ENCODE peak calls at places on chromosomes 12 and 14, in five cellular contexts. One of them, this sample, is unnamed.
A peak's percentile ranks its signal among the peaks of the same experiment; 100 is the strongest.

GRCh38 chr12:28191018-28191595 is 851 bp downstream of the CCDC91 start:
- DNase-seq in esophagus squamous epithelium: no peak
- DNase-seq in neural progenitor cell: no peak
- DNase-seq in right atrium auricular region: peak; percentile 73
- DNase-seq in astrocyte: peak; percentile 61
- DNase-seq in this sample: peak; percentile 40

GRCh38 chr12:54502485-54502884 is 4.9 kb downstream of the NCKAP1L start:
- DNase-seq in astrocyte: no peak
- DNase-seq in esophagus squamous epithelium: no peak
- DNase-seq in neural progenitor cell: no peak
- DNase-seq in right atrium auricular region: no peak
- DNase-seq in this sample: peak; percentile 77

GRCh38 chr14:68552597-68552996 is 240.3 kb downstream of the ZFP36L1 start:
- DNase-seq in right atrium auricular region: no peak
- DNase-seq in astrocyte: peak; percentile 46
- DNase-seq in neural progenitor cell: no peak
- DNase-seq in esophagus squamous epithelium: no peak
- DNase-seq in this sample: peak; percentile 63

GRCh38 chr14:50047274-50047676 is 69.1 kb downstream of the VCPKMT start:
- DNase-seq in astrocyte: no peak
- DNase-seq in esophagus squamous epithelium: no peak
- DNase-seq in neural progenitor cell: no peak
- DNase-seq in right atrium auricular region: no peak
- DNase-seq in this sample: no peak

GRCh38 chr12:52005903-52006703 is 643 bp upstream of the TAMALIN start:
- DNase-seq in esophagus squamous epithelium: no peak
- DNase-seq in neural progenitor cell: peak; percentile 58
- DNase-seq in right atrium auricular region: peak; percentile 85
- DNase-seq in astrocyte: no peak
- DNase-seq in this sample: no peak

GRCh38 chr12:75727577-75727976 is 216.2 kb upstream of the KRR1 start:
- DNase-seq in astrocyte: no peak
- DNase-seq in right atrium auricular region: no peak
- DNase-seq in neural progenitor cell: peak; percentile 59
- DNase-seq in esophagus squamous epithelium: no peak
- DNase-seq in this sample: peak; percentile 21

GRCh38 chr14:101600891-101601602 is 39.8 kb downstream of the DIO3 start:
- DNase-seq in neural progenitor cell: no peak
- DNase-seq in right atrium auricular region: peak; percentile 36
- DNase-seq in astrocyte: no peak
- DNase-seq in esophagus squamous epithelium: no peak
- DNase-seq in this sample: no peak

GRCh38 chr12:56932146-56932545 is 2.1 kb downstream of the SDR9C7 start:
- DNase-seq in astrocyte: no peak
- DNase-seq in esophagus squamous epithelium: no peak
- DNase-seq in neural progenitor cell: no peak
- DNase-seq in right atrium auricular region: no peak
- DNase-seq in this sample: no peak

GRCh38 chr12:91511795-91512420 is 329.3 kb upstream of the DCN start:
- DNase-seq in esophagus squamous epithelium: no peak
- DNase-seq in neural progenitor cell: peak; percentile 11
- DNase-seq in right atrium auricular region: no peak
- DNase-seq in astrocyte: no peak
- DNase-seq in this sample: no peak

GRCh38 chr14:29240046-29240445 is 473.5 kb downstream of the FOXG1 start:
- DNase-seq in neural progenitor cell: no peak
- DNase-seq in right atrium auricular region: no peak
- DNase-seq in astrocyte: peak; percentile 90
- DNase-seq in esophagus squamous epithelium: no peak
- DNase-seq in this sample: peak; percentile 86

GRCh38 chr12:122184522-122184921 is 1.6 kb downstream of the LRRC43 start:
- DNase-seq in neural progenitor cell: no peak
- DNase-seq in astrocyte: no peak
- DNase-seq in esophagus squamous epithelium: no peak
- DNase-seq in right atrium auricular region: no peak
- DNase-seq in this sample: no peak

GRCh38 chr14:85195872-85196477 is 334.0 kb upstream of the FLRT2 start:
- DNase-seq in astrocyte: no peak
- DNase-seq in neural progenitor cell: peak; percentile 7
- DNase-seq in right atrium auricular region: no peak
- DNase-seq in esophagus squamous epithelium: no peak
- DNase-seq in this sample: peak; percentile 28

GRCh38 chr14:100107236-100107635 is 42.0 kb downstream of the EVL start:
- DNase-seq in neural progenitor cell: no peak
- DNase-seq in astrocyte: no peak
- DNase-seq in esophagus squamous epithelium: no peak
- DNase-seq in right atrium auricular region: no peak
- DNase-seq in this sample: no peak

GRCh38 chr12:32896438-32897275 is at the start of gene PKP2:
- DNase-seq in neural progenitor cell: peak; percentile 90
- DNase-seq in esophagus squamous epithelium: no peak
- DNase-seq in right atrium auricular region: no peak
- DNase-seq in astrocyte: no peak
- DNase-seq in this sample: peak; percentile 49

GRCh38 chr12:53596920-53597363 is 29.2 kb downstream of the ATF7 start:
- DNase-seq in astrocyte: peak; percentile 67
- DNase-seq in neural progenitor cell: peak; percentile 28
- DNase-seq in esophagus squamous epithelium: no peak
- DNase-seq in right atrium auricular region: no peak
- DNase-seq in this sample: no peak

GRCh38 chr14:86087377-86087776 is 557.4 kb downstream of the FLRT2 start:
- DNase-seq in esophagus squamous epithelium: no peak
- DNase-seq in right atrium auricular region: no peak
- DNase-seq in astrocyte: no peak
- DNase-seq in neural progenitor cell: no peak
- DNase-seq in this sample: peak; percentile 5

GRCh38 chr12:68119724-68120211 is 39.8 kb downstream of the IFNG start:
- DNase-seq in astrocyte: peak; percentile 2
- DNase-seq in right atrium auricular region: no peak
- DNase-seq in neural progenitor cell: no peak
- DNase-seq in esophagus squamous epithelium: no peak
- DNase-seq in this sample: no peak

GRCh38 chr12:97404549-97404948 is 58.1 kb upstream of the RMST start:
- DNase-seq in neural progenitor cell: peak; percentile 78
- DNase-seq in astrocyte: peak; percentile 21
- DNase-seq in right atrium auricular region: no peak
- DNase-seq in esophagus squamous epithelium: no peak
- DNase-seq in this sample: peak; percentile 49

GRCh38 chr12:92614502-92614901 is 88.3 kb upstream of the PLEKHG7 start:
- DNase-seq in right atrium auricular region: no peak
- DNase-seq in astrocyte: no peak
- DNase-seq in esophagus squamous epithelium: no peak
- DNase-seq in neural progenitor cell: no peak
- DNase-seq in this sample: no peak

GRCh38 chr12:88298761-88299242 is 156.7 kb downstream of the TMTC3 start:
- DNase-seq in right atrium auricular region: no peak
- DNase-seq in esophagus squamous epithelium: no peak
- DNase-seq in astrocyte: peak; percentile 99
- DNase-seq in neural progenitor cell: no peak
- DNase-seq in this sample: peak; percentile 66

GRCh38 chr12:31536672-31537071 is 54.3 kb downstream of the DENND5B start:
- DNase-seq in right atrium auricular region: no peak
- DNase-seq in neural progenitor cell: no peak
- DNase-seq in esophagus squamous epithelium: no peak
- DNase-seq in astrocyte: no peak
- DNase-seq in this sample: no peak

GRCh38 chr14:100762089-100762515 is 35.4 kb downstream of the DLK1 start:
- DNase-seq in right atrium auricular region: no peak
- DNase-seq in esophagus squamous epithelium: no peak
- DNase-seq in astrocyte: peak; percentile 19
- DNase-seq in neural progenitor cell: no peak
- DNase-seq in this sample: peak; percentile 23

GRCh38 chr12:728781-729180 is 23.6 kb upstream of the WNK1 start:
- DNase-seq in esophagus squamous epithelium: no peak
- DNase-seq in neural progenitor cell: no peak
- DNase-seq in right atrium auricular region: no peak
- DNase-seq in astrocyte: no peak
- DNase-seq in this sample: no peak

GRCh38 chr12:108338915-108339657 is at the start of gene CMKLR1:
- DNase-seq in neural progenitor cell: peak; percentile 22
- DNase-seq in astrocyte: no peak
- DNase-seq in right atrium auricular region: peak; percentile 80
- DNase-seq in esophagus squamous epithelium: no peak
- DNase-seq in this sample: peak; percentile 28

GRCh38 chr12:28257411-28257810 is 67.2 kb downstream of the CCDC91 start:
- DNase-seq in neural progenitor cell: no peak
- DNase-seq in astrocyte: no peak
- DNase-seq in esophagus squamous epithelium: no peak
- DNase-seq in right atrium auricular region: no peak
- DNase-seq in this sample: no peak

GRCh38 chr14:21191809-21192446 is 36.1 kb upstream of the OR5AU1 start:
- DNase-seq in right atrium auricular region: no peak
- DNase-seq in astrocyte: no peak
- DNase-seq in neural progenitor cell: peak; percentile 93
- DNase-seq in esophagus squamous epithelium: peak; percentile 18
- DNase-seq in this sample: peak; percentile 78

GRCh38 chr14:88507208-88507607 is 47.6 kb downstream of the PTPN21 start:
- DNase-seq in esophagus squamous epithelium: no peak
- DNase-seq in right atrium auricular region: no peak
- DNase-seq in neural progenitor cell: no peak
- DNase-seq in astrocyte: no peak
- DNase-seq in this sample: no peak

GRCh38 chr12:27965966-27966365 is 6.6 kb downstream of the PTHLH start:
- DNase-seq in esophagus squamous epithelium: no peak
- DNase-seq in astrocyte: peak; percentile 45
- DNase-seq in neural progenitor cell: no peak
- DNase-seq in right atrium auricular region: no peak
- DNase-seq in this sample: no peak

GRCh38 chr12:113466770-113467153 is 4.9 kb downstream of the LHX5 start:
- DNase-seq in neural progenitor cell: no peak
- DNase-seq in astrocyte: no peak
- DNase-seq in right atrium auricular region: no peak
- DNase-seq in esophagus squamous epithelium: no peak
- DNase-seq in this sample: no peak

GRCh38 chr12:113463746-113464743 is 7.6 kb downstream of the LHX5 start:
- DNase-seq in astrocyte: no peak
- DNase-seq in neural progenitor cell: peak; percentile 57
- DNase-seq in right atrium auricular region: no peak
- DNase-seq in esophagus squamous epithelium: no peak
- DNase-seq in this sample: no peak

GRCh38 chr12:113462880-113463745 is 8.6 kb downstream of the LHX5 start:
- DNase-seq in neural progenitor cell: peak; percentile 71
- DNase-seq in astrocyte: no peak
- DNase-seq in esophagus squamous epithelium: no peak
- DNase-seq in right atrium auricular region: no peak
- DNase-seq in this sample: no peak

GRCh38 chr12:113465808-113466769 is 5.6 kb downstream of the LHX5 start:
- DNase-seq in astrocyte: no peak
- DNase-seq in neural progenitor cell: peak; percentile 67
- DNase-seq in esophagus squamous epithelium: no peak
- DNase-seq in right atrium auricular region: no peak
- DNase-seq in this sample: no peak

GRCh38 chr12:113464852-113465719 is 6.6 kb downstream of the LHX5 start:
- DNase-seq in neural progenitor cell: peak; percentile 96
- DNase-seq in astrocyte: no peak
- DNase-seq in right atrium auricular region: no peak
- DNase-seq in esophagus squamous epithelium: no peak
- DNase-seq in this sample: no peak
- H3K4me3 ChIP-seq in neural progenitor cell: peak overlapping the region; percentile 95
- H3K4me3 ChIP-seq in astrocyte: no peak overlapping the region
- H3K4me3 ChIP-seq in right atrium auricular region: peak overlapping the region; percentile 34
- H3K4me3 ChIP-seq in esophagus squamous epithelium: no peak overlapping the region
- H3K4me3 ChIP-seq in this sample: no peak overlapping the region

DNA sequence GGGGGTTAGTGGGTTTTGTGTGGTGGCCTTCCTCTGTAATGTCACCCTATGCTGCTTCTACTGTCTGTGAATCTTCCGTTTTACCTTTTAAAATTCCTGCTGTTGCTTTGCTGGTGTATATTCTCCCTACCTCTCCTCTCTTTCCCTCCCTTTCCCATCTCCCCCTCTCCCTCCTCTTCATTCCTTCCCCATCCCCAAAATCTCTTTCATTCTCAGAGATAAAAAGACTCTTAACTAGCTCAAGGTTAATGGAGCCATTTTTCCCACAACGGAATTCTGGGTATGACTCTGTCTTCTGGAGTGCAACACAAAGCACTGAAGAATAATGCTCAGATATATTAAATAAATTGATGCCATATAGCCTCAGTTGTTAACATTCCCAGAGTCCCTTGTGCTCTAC is 148.1 kb downstream of the EGLN3 start:
- DNase-seq in right atrium auricular region: no peak
- DNase-seq in esophagus squamous epithelium: no peak
- DNase-seq in neural progenitor cell: no peak
- DNase-seq in astrocyte: no peak
- DNase-seq in this sample: no peak
- H3K4me1 ChIP-seq in right atrium auricular region: peaks cover 8% of the 10 kb centered on the region
- H3K4me1 ChIP-seq in esophagus squamous epithelium: no peaks in the 10 kb centered on the region
- H3K4me1 ChIP-seq in neural progenitor cell: peaks cover 7% of the 10 kb centered on the region
- H3K4me1 ChIP-seq in astrocyte: no peaks in the 10 kb centered on the region
- H3K4me1 ChIP-seq in this sample: no peaks in the 10 kb centered on the region

GRCh38 chr12:119838781-119839180 is 38.3 kb downstream of the CIT start:
- DNase-seq in esophagus squamous epithelium: no peak
- DNase-seq in neural progenitor cell: no peak
- DNase-seq in right atrium auricular region: no peak
- DNase-seq in astrocyte: no peak
- DNase-seq in this sample: no peak

GRCh38 chr12:119829439-119829838 is 47.7 kb downstream of the CIT start:
- DNase-seq in esophagus squamous epithelium: no peak
- DNase-seq in astrocyte: no peak
- DNase-seq in neural progenitor cell: no peak
- DNase-seq in right atrium auricular region: no peak
- DNase-seq in this sample: no peak

GRCh38 chr12:119840617-119841016 is 36.5 kb downstream of the CIT start:
- DNase-seq in right atrium auricular region: no peak
- DNase-seq in astrocyte: no peak
- DNase-seq in esophagus squamous epithelium: no peak
- DNase-seq in neural progenitor cell: no peak
- DNase-seq in this sample: no peak

GRCh38 chr12:119839201-119839600 is 37.9 kb downstream of the CIT start:
- DNase-seq in right atrium auricular region: no peak
- DNase-seq in astrocyte: no peak
- DNase-seq in neural progenitor cell: no peak
- DNase-seq in esophagus squamous epithelium: no peak
- DNase-seq in this sample: no peak

GRCh38 chr12:119835068-119835467 is 42.1 kb downstream of the CIT start:
- DNase-seq in astrocyte: no peak
- DNase-seq in esophagus squamous epithelium: no peak
- DNase-seq in right atrium auricular region: no peak
- DNase-seq in neural progenitor cell: peak; percentile 26
- DNase-seq in this sample: peak; percentile 18
- TF ChIP-seq CTCF in astrocyte: no peak
- TF ChIP-seq CTCF in esophagus squamous epithelium: no peak
- TF ChIP-seq CTCF in right atrium auricular region: no peak
- TF ChIP-seq CTCF in neural progenitor cell: peak; percentile 18
- TF ChIP-seq CTCF in this sample: peak; percentile 31

DNA sequence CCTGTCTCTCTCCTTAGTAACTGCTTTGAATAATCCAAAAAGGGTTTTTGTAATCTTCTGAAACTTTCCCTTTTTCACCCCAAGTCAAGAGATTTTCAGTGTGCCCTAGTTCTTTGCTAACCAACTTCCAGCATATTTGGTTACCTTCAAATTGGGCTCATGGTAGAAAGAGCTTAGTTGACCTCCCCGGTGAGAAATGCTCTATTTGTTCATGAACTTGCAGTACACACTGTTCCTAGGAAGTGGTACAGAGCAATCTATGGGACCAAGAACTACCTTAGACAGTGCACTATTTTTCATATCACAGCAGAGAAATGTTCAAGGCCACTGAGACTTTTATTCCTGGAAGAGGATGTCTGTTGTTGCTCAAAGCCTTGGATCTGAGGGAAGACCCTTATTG is 1.7 kb downstream of the USP5 start:
- DNase-seq in astrocyte: no peak
- DNase-seq in esophagus squamous epithelium: no peak
- DNase-seq in right atrium auricular region: no peak
- DNase-seq in neural progenitor cell: no peak
- DNase-seq in this sample: no peak
- H3K4me3 ChIP-seq in astrocyte: peak overlapping the region; percentile 87
- H3K4me3 ChIP-seq in esophagus squamous epithelium: no peak overlapping the region
- H3K4me3 ChIP-seq in right atrium auricular region: no peak overlapping the region
- H3K4me3 ChIP-seq in neural progenitor cell: peak overlapping the region; percentile 73
- H3K4me3 ChIP-seq in this sample: peak overlapping the region; percentile 67

This sample was measured in A673.